ENCODE peak calls at places on chromosomes 11 and 22, in ten cellular contexts. One of them, this sample, is unnamed.

GRCh38 chr11:1565173-1565903 is 6.7 kb downstream of the DUSP8 start:
- DNase-seq in hypothalamus: no peak
- DNase-seq in stimulated activated CD4-positive, alpha-beta T cell treated with anti-CD3 and anti-CD28 coated beads, Interleukin-2, amount 100 ng/mL, for 4 hours: no peak
- DNase-seq in Daoy: no peak
- DNase-seq in glutamatergic neuron: peak
- DNase-seq in EL: no peak
- DNase-seq in AG04450: no peak
- DNase-seq in choroid plexus epithelial cell: no peak
- DNase-seq in esophagus squamous epithelium: no peak
- DNase-seq in EH: no peak
- DNase-seq in this sample: no peak

GRCh38 chr11:10293423-10294288 is at the start of gene SBF2:
- DNase-seq in hypothalamus: no peak
- DNase-seq in stimulated activated CD4-positive, alpha-beta T cell treated with anti-CD3 and anti-CD28 coated beads, Interleukin-2, amount 100 ng/mL, for 4 hours: peak
- DNase-seq in Daoy: peak
- DNase-seq in glutamatergic neuron: peak
- DNase-seq in EL: peak
- DNase-seq in AG04450: peak
- DNase-seq in choroid plexus epithelial cell: peak
- DNase-seq in esophagus squamous epithelium: peak
- DNase-seq in EH: peak
- DNase-seq in this sample: peak

GRCh38 chr22:46635756-46636155 is 15.6 kb downstream of the GRAMD4 start:
- DNase-seq in hypothalamus: no peak
- DNase-seq in stimulated activated CD4-positive, alpha-beta T cell treated with anti-CD3 and anti-CD28 coated beads, Interleukin-2, amount 100 ng/mL, for 4 hours: no peak
- DNase-seq in Daoy: no peak
- DNase-seq in glutamatergic neuron: no peak
- DNase-seq in EL: no peak
- DNase-seq in AG04450: no peak
- DNase-seq in choroid plexus epithelial cell: no peak
- DNase-seq in esophagus squamous epithelium: no peak
- DNase-seq in EH: peak
- DNase-seq in this sample: no peak

GRCh38 chr11:29125621-29126020 is 891.2 kb downstream of the KCNA4 start:
- DNase-seq in hypothalamus: no peak
- DNase-seq in stimulated activated CD4-positive, alpha-beta T cell treated with anti-CD3 and anti-CD28 coated beads, Interleukin-2, amount 100 ng/mL, for 4 hours: no peak
- DNase-seq in Daoy: no peak
- DNase-seq in glutamatergic neuron: no peak
- DNase-seq in EL: peak
- DNase-seq in AG04450: no peak
- DNase-seq in choroid plexus epithelial cell: no peak
- DNase-seq in esophagus squamous epithelium: no peak
- DNase-seq in EH: no peak
- DNase-seq in this sample: no peak

GRCh38 chr11:62555464-62556092 is 9.0 kb upstream of the AHNAK start:
- DNase-seq in hypothalamus: no peak
- DNase-seq in stimulated activated CD4-positive, alpha-beta T cell treated with anti-CD3 and anti-CD28 coated beads, Interleukin-2, amount 100 ng/mL, for 4 hours: no peak
- DNase-seq in Daoy: peak
- DNase-seq in glutamatergic neuron: no peak
- DNase-seq in EL: peak
- DNase-seq in AG04450: no peak
- DNase-seq in choroid plexus epithelial cell: peak
- DNase-seq in esophagus squamous epithelium: no peak
- DNase-seq in EH: peak
- DNase-seq in this sample: no peak

GRCh38 chr11:112525270-112525669 is 264.6 kb upstream of the PLET1 start:
- DNase-seq in hypothalamus: no peak
- DNase-seq in stimulated activated CD4-positive, alpha-beta T cell treated with anti-CD3 and anti-CD28 coated beads, Interleukin-2, amount 100 ng/mL, for 4 hours: no peak
- DNase-seq in Daoy: peak
- DNase-seq in glutamatergic neuron: no peak
- DNase-seq in EL: peak
- DNase-seq in AG04450: no peak
- DNase-seq in choroid plexus epithelial cell: peak
- DNase-seq in esophagus squamous epithelium: no peak
- DNase-seq in EH: peak
- DNase-seq in this sample: peak

GRCh38 chr22:49825436-49825835 is 2.2 kb downstream of the BRD1 start:
- DNase-seq in hypothalamus: no peak
- DNase-seq in stimulated activated CD4-positive, alpha-beta T cell treated with anti-CD3 and anti-CD28 coated beads, Interleukin-2, amount 100 ng/mL, for 4 hours: no peak
- DNase-seq in Daoy: no peak
- DNase-seq in glutamatergic neuron: no peak
- DNase-seq in EL: peak
- DNase-seq in AG04450: no peak
- DNase-seq in choroid plexus epithelial cell: peak
- DNase-seq in esophagus squamous epithelium: no peak
- DNase-seq in EH: peak
- DNase-seq in this sample: peak

GRCh38 chr11:123233978-123234340 is 38.9 kb upstream of the CLMP start:
- DNase-seq in hypothalamus: no peak
- DNase-seq in stimulated activated CD4-positive, alpha-beta T cell treated with anti-CD3 and anti-CD28 coated beads, Interleukin-2, amount 100 ng/mL, for 4 hours: no peak
- DNase-seq in Daoy: no peak
- DNase-seq in glutamatergic neuron: no peak
- DNase-seq in EL: no peak
- DNase-seq in AG04450: no peak
- DNase-seq in choroid plexus epithelial cell: peak
- DNase-seq in esophagus squamous epithelium: no peak
- DNase-seq in EH: no peak
- DNase-seq in this sample: no peak

GRCh38 chr22:30606455-30607299 is at the start of gene TCN2:
- DNase-seq in hypothalamus: peak
- DNase-seq in stimulated activated CD4-positive, alpha-beta T cell treated with anti-CD3 and anti-CD28 coated beads, Interleukin-2, amount 100 ng/mL, for 4 hours: no peak
- DNase-seq in Daoy: peak
- DNase-seq in glutamatergic neuron: peak
- DNase-seq in EL: peak
- DNase-seq in AG04450: no peak
- DNase-seq in choroid plexus epithelial cell: peak
- DNase-seq in esophagus squamous epithelium: peak
- DNase-seq in EH: peak
- DNase-seq in this sample: peak

GRCh38 chr11:69950621-69951020 is 127.5 kb upstream of the ANO1 start:
- DNase-seq in hypothalamus: no peak
- DNase-seq in stimulated activated CD4-positive, alpha-beta T cell treated with anti-CD3 and anti-CD28 coated beads, Interleukin-2, amount 100 ng/mL, for 4 hours: no peak
- DNase-seq in Daoy: no peak
- DNase-seq in glutamatergic neuron: no peak
- DNase-seq in EL: no peak
- DNase-seq in AG04450: no peak
- DNase-seq in choroid plexus epithelial cell: no peak
- DNase-seq in esophagus squamous epithelium: no peak
- DNase-seq in EH: no peak
- DNase-seq in this sample: no peak

GRCh38 chr22:48477031-48477721 is 1350.5 kb downstream of the BRD1 start:
- DNase-seq in hypothalamus: no peak
- DNase-seq in stimulated activated CD4-positive, alpha-beta T cell treated with anti-CD3 and anti-CD28 coated beads, Interleukin-2, amount 100 ng/mL, for 4 hours: no peak
- DNase-seq in Daoy: no peak
- DNase-seq in glutamatergic neuron: no peak
- DNase-seq in EL: no peak
- DNase-seq in AG04450: no peak
- DNase-seq in choroid plexus epithelial cell: no peak
- DNase-seq in esophagus squamous epithelium: no peak
- DNase-seq in EH: no peak
- DNase-seq in this sample: no peak

GRCh38 chr11:134466035-134466908 is 54.2 kb upstream of the B3GAT1 start:
- DNase-seq in hypothalamus: no peak
- DNase-seq in stimulated activated CD4-positive, alpha-beta T cell treated with anti-CD3 and anti-CD28 coated beads, Interleukin-2, amount 100 ng/mL, for 4 hours: no peak
- DNase-seq in Daoy: no peak
- DNase-seq in glutamatergic neuron: peak
- DNase-seq in EL: no peak
- DNase-seq in AG04450: no peak
- DNase-seq in choroid plexus epithelial cell: no peak
- DNase-seq in esophagus squamous epithelium: no peak
- DNase-seq in EH: no peak
- DNase-seq in this sample: no peak

GRCh38 chr11:1548221-1549070 is 23.6 kb downstream of the DUSP8 start:
- DNase-seq in hypothalamus: no peak
- DNase-seq in stimulated activated CD4-positive, alpha-beta T cell treated with anti-CD3 and anti-CD28 coated beads, Interleukin-2, amount 100 ng/mL, for 4 hours: no peak
- DNase-seq in Daoy: peak
- DNase-seq in glutamatergic neuron: peak
- DNase-seq in EL: peak
- DNase-seq in AG04450: no peak
- DNase-seq in choroid plexus epithelial cell: peak
- DNase-seq in esophagus squamous epithelium: no peak
- DNase-seq in EH: peak
- DNase-seq in this sample: peak

GRCh38 chr11:9982796-9983579 is 311.0 kb downstream of the SBF2 start:
- DNase-seq in hypothalamus: no peak
- DNase-seq in stimulated activated CD4-positive, alpha-beta T cell treated with anti-CD3 and anti-CD28 coated beads, Interleukin-2, amount 100 ng/mL, for 4 hours: no peak
- DNase-seq in Daoy: peak
- DNase-seq in glutamatergic neuron: no peak
- DNase-seq in EL: peak
- DNase-seq in AG04450: no peak
- DNase-seq in choroid plexus epithelial cell: peak
- DNase-seq in esophagus squamous epithelium: no peak
- DNase-seq in EH: peak
- DNase-seq in this sample: no peak

This sample was measured in mesenchymal stem cell.